ENCODE peak calls at places on chromosomes 16 and 17, in four cellular contexts. I is nephron progenitor cell; Q is CD8-positive, alpha-beta memory T cell; G is stimulated activated CD8-positive, alpha-beta memory T cell treated with anti-CD3 and anti-CD28 coated beads, Interleukin-7, amount 100 ng/mL, for 1 hour. V is an unnamed sample.

GRCh38 chr16:59886021-59886420 is 1151.9 kb upstream of the GOT2 start:
- DNase-seq in I (no peak), Q (no peak), G (no peak), V (peak; percentile 67)

GRCh38 chr17:76272541-76273434 is 7.6 kb downstream of the UBALD2 start:
- DNase-seq in I (no peak), Q (peak; percentile 31), G (no peak), V (no peak)

GRCh38 chr17:36837616-36838272 is 99.5 kb upstream of the LHX1 start:
- DNase-seq in I (peak; percentile 44), Q (no peak), G (no peak), V (no peak)

GRCh38 chr17:74870512-74870911 is 2.3 kb downstream of the FDXR start:
- DNase-seq in I (no peak), Q (no peak), G (no peak), V (peak; percentile 68)

GRCh38 chr17:41660221-41660711 is 28.4 kb upstream of the EIF1 start:
- DNase-seq in I (no peak), Q (no peak), G (no peak), V (no peak)

GRCh38 chr16:15973460-15973859 is 24.0 kb downstream of the ABCC1 start:
- DNase-seq in I (no peak), Q (no peak), G (no peak), V (no peak)

GRCh38 chr16:84847554-84848415 is 28.0 kb downstream of the CRISPLD2 start:
- DNase-seq in I (no peak), Q (no peak), G (no peak), V (no peak)

GRCh38 chr17:13030459-13031305 is 12.9 kb upstream of the ELAC2 start:
- DNase-seq in I (peak; percentile 59), Q (peak; percentile 28), G (peak; percentile 7), V (peak; percentile 78)

GRCh38 chr17:13864551-13864950 is 204.8 kb upstream of the COX10 start:
- DNase-seq in I (no peak), Q (no peak), G (no peak), V (peak; percentile 70)

GRCh38 chr17:19986941-19987714 is 9.5 kb upstream of the AKAP10 start:
- DNase-seq in I (no peak), Q (no peak), G (no peak), V (no peak)

GRCh38 chr17:47776330-47777197 is 43.5 kb downstream of the TBX21 start:
- DNase-seq in I (peak; percentile 25), Q (peak; percentile 20), G (no peak), V (peak; percentile 69)

GRCh38 chr17:82054351-82055022 is 2.8 kb downstream of the GPS1 start:
- DNase-seq in I (no peak), Q (no peak), G (no peak), V (no peak)

GRCh38 chr16:57318240-57318970 is 33.9 kb upstream of the PLLP start:
- DNase-seq in I (peak; percentile 18), Q (no peak), G (no peak), V (peak; percentile 23)

GRCh38 chr17:15157051-15157450 is 108.1 kb downstream of the PMP22 start:
- DNase-seq in I (no peak), Q (no peak), G (no peak), V (peak; percentile 69)

GRCh38 chr17:48760411-48760810 is 31.9 kb upstream of the HOXB13 start:
- DNase-seq in I (no peak), Q (no peak), G (no peak), V (peak; percentile 2)